ENCODE peak calls at places on chromosomes 12 and 14, in five cellular contexts. G is AG04450, P is astrocyte of the spinal cord, F is fibroblast of mammary gland, W is right lobe of liver. Z is an unnamed sample.
A peak's percentile ranks its signal among the peaks of the same experiment; 100 is the strongest.

GRCh38 chr14:63875311-63875710 is 22.5 kb downstream of the SYNE2 start:
- DNase-seq in W (no peak), P (peak; percentile 74), G (no peak), F (peak; percentile 76), Z (peak; percentile 97)

GRCh38 chr14:33755358-33755757 is 195.5 kb downstream of the EGLN3 start:
- DNase-seq in P (no peak), G (no peak), W (no peak), F (no peak), Z (no peak)

GRCh38 chr12:8609061-8609570 is 3.5 kb downstream of the AICDA start:
- DNase-seq in P (peak; percentile 54), G (peak; percentile 11), F (peak; percentile 54), W (no peak), Z (peak; percentile 74)

GRCh38 chr14:87268997-87269396 is 724.0 kb downstream of the GALC start:
- DNase-seq in W (no peak), G (no peak), F (no peak), P (no peak), Z (no peak)

GRCh38 chr14:96260341-96260821 is 4.4 kb downstream of the BDKRB1 start:
- DNase-seq in P (no peak), G (no peak), W (no peak), F (peak; percentile 87), Z (peak; percentile 90)

GRCh38 chr12:13340149-13340548 is 143.6 kb downstream of the EMP1 start:
- DNase-seq in P (no peak), F (peak; percentile 95), W (no peak), G (no peak), Z (no peak)

GRCh38 chr12:108532061-108532848 is 17.2 kb downstream of the FICD start:
- DNase-seq in W (no peak), F (no peak), P (no peak), G (no peak), Z (no peak)

GRCh38 chr14:95500201-95500681 is 16.2 kb downstream of the SYNE3 start:
- DNase-seq in W (peak; percentile 65), F (no peak), P (no peak), G (no peak), Z (no peak)

GRCh38 chr12:10505620-10506019 is at the start of gene EIF2S3B:
- DNase-seq in P (no peak), W (no peak), F (no peak), G (no peak), Z (no peak)

GRCh38 chr12:124544311-124544970 is 23.0 kb downstream of the NCOR2 start:
- DNase-seq in G (no peak), W (no peak), F (no peak), P (no peak), Z (no peak)

GRCh38 chr12:124543591-124544310 is 23.7 kb downstream of the NCOR2 start:
- DNase-seq in G (no peak), F (peak; percentile 60), W (no peak), P (peak; percentile 44), Z (no peak)

GRCh38 chr12:124543052-124543590 is 24.3 kb downstream of the NCOR2 start:
- DNase-seq in F (no peak), P (no peak), G (no peak), W (no peak), Z (peak; percentile 48)

GRCh38 chr12:124545508-124546418 is 21.6 kb downstream of the NCOR2 start:
- DNase-seq in W (no peak), G (no peak), P (peak; percentile 89), F (peak; percentile 89), Z (no peak)

GRCh38 chr12:124544983-124545382 is 22.4 kb downstream of the NCOR2 start:
- DNase-seq in F (no peak), G (no peak), P (no peak), W (no peak), Z (no peak)
- H3K4me3 ChIP-seq in F (no peak overlapping the region), G (no peak overlapping the region), P (no peak overlapping the region), W (no peak overlapping the region), Z (no peak overlapping the region)

GRCh38 chr14:106841701-106842100 is 1315.3 kb downstream of the TMEM121 start:
- DNase-seq in W (no peak), F (no peak), G (no peak), P (no peak), Z (no peak)

GRCh38 chr14:106837870-106838269 is 1311.5 kb downstream of the TMEM121 start:
- DNase-seq in P (no peak), G (no peak), F (no peak), W (no peak), Z (no peak)

GRCh38 chr14:106842687-106843086 is 1316.3 kb downstream of the TMEM121 start:
- DNase-seq in F (no peak), P (no peak), W (no peak), G (no peak), Z (no peak)

GRCh38 chr14:106838991-106839769 is 1312.8 kb downstream of the TMEM121 start:
- DNase-seq in W (no peak), P (no peak), G (no peak), F (no peak), Z (no peak)

GRCh38 chr14:106840258-106840657 is 1313.9 kb downstream of the TMEM121 start:
- DNase-seq in G (no peak), P (no peak), W (no peak), F (no peak), Z (no peak)
- TF ChIP-seq CTCF in G (no peak), P (no peak), W (no peak), F (no peak), Z (no peak)

GRCh38 chr12:98490491-98491453 is 24.6 kb upstream of the TMPO start:
- DNase-seq in W (peak; percentile 87), G (peak; percentile 76), P (peak; percentile 92), F (peak; percentile 85), Z (peak; percentile 93)
- H3K4me3 ChIP-seq in W (no peak overlapping the region), G (no peak overlapping the region), P (no peak overlapping the region), F (no peak overlapping the region), Z (no peak overlapping the region)

GRCh38 chr14:28774764-28775738 is 8.5 kb downstream of the FOXG1 start:
- DNase-seq in W (no peak), F (no peak), P (no peak), G (no peak), Z (no peak)

GRCh38 chr14:28776482-28777266 is 10.1 kb downstream of the FOXG1 start:
- DNase-seq in F (no peak), P (no peak), W (no peak), G (no peak), Z (no peak)

GRCh38 chr14:28772613-28773012 is 6.0 kb downstream of the FOXG1 start:
- DNase-seq in G (no peak), W (no peak), P (no peak), F (no peak), Z (no peak)

GRCh38 chr14:28773176-28773575 is 6.6 kb downstream of the FOXG1 start:
- DNase-seq in W (no peak), G (no peak), P (no peak), F (no peak), Z (no peak)

DNA sequence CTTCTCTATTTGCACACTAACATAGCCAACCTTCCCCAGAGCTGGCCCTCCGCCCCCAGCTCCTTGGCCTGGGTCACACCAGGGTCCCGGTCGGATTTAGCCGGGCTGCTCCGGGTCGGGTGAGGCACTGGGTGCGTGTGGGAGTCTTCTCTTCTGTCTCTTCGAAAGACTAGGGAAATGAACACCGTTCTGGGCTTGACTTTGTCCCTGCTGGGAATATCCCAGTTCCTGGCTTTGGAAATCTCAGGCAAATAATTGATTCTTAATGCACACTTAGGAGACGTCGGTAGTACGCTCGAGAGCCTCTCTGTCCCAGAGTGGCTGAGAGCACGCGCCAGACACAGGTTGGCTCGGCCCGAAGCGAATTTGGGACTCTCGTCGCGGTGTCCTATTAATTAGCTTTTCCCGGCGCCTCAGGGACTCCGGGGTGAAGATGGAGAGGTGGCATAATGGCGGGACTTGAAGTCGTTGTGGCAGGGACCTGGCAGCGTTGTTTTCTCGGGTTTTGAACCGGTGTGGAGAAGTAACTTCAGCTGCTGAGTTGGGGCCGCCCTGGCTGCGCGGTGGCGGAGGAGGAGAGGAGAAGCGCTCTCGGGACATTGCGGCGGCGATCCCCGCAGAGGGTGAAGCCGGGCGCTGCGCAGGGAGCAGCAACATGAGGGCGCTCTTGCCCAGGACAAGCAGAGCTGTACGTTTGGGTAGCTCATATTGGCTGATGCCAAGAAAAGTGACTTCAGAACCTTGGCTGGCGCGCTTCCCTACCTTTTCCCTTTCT is 7.5 kb downstream of the FOXG1 start:
- DNase-seq in G (no peak), P (peak; percentile 71), F (peak; percentile 66), W (no peak), Z (peak; percentile 64)
- TF ChIP-seq CTCF in G (peak; percentile 41), P (peak; percentile 68), F (peak; percentile 52), W (no peak), Z (peak; percentile 56)

DNA sequence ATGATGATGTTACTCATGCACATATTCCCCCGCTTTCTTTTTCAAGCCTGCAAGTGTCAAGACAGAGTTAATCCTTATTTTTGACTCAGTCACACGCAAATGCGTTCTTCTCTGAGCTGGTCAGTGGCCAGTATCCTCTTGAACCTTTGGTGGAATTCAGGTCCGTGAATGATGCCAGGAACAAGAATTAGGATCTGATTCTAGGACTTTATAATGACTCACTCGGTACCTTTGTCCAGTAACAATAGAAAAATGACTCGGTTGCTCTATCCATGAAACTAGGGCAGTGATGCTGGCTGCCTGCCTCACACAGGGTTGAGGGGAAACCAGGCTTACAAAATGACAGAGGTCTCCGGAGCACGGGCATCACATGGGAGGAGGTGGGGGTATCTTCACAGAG is 185.8 kb upstream of the NUDT4 start:
- DNase-seq in W (no peak), G (no peak), F (peak; percentile 80), P (no peak), Z (peak; percentile 66)
- H3K4me3 ChIP-seq in W (no peak overlapping the region), G (no peak overlapping the region), F (no peak overlapping the region), P (no peak overlapping the region), Z (no peak overlapping the region)

GRCh38 chr14:77025744-77026165 is 2.8 kb downstream of the IRF2BPL start:
- DNase-seq in G (no peak), F (no peak), P (no peak), W (no peak), Z (no peak)

GRCh38 chr14:77026166-77026929 is 2.2 kb downstream of the IRF2BPL start:
- DNase-seq in W (no peak), P (peak; percentile 57), G (no peak), F (no peak), Z (peak; percentile 59)

GRCh38 chr14:77028384-77029246 is at the start of gene IRF2BPL:
- DNase-seq in F (peak; percentile 98), G (peak; percentile 99), W (peak; percentile 99), P (peak; percentile 99), Z (peak; percentile 99)

GRCh38 chr14:77026930-77027537 is 1.5 kb downstream of the IRF2BPL start:
- DNase-seq in G (no peak), F (peak; percentile 58), P (peak; percentile 56), W (no peak), Z (peak; percentile 58)

DNA sequence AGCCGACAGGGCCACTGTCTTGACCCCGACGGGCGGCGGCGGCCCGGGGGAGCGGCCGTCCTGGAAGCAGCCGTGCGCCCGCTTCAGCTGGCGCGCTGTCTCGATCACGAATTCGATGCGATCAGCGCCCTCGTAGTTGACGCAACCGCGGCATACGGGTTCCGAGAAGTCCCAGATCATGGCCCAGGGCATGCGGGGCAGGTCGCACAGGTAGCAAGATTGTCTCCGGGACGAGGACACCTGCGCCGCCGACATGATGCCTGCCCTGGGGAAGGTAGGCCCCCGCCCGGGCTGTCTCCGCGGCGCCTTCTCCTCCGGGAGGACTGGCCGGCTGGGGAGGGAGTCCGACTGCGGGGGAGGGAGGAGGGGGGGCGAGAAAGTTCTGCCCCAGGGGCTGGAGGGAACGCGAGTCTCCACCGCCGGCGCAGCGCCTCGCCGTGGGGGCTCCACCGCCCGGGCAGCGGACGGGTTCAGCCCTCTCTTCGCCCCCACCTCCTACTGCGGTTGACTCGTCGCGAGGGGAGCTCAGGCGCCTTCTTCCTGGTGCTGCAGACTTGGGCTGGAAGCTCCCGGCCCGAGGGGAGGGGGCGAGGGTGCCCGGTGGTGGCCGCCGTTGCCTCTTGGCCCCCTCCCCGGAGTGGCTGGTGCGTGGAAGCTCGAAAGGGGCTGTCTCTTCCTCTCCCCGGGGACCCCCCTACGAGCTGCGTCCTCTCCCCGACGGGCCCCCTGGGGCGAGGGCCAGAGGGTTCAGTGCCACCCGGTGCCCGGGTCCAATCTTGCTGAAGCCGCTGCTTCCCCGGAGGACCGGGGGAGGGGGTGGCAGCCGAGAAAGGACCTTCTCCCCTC is 747 bp downstream of the IRF2BPL start:
- DNase-seq in F (no peak), W (peak; percentile 79), P (peak; percentile 84), G (no peak), Z (peak; percentile 81)
- TF ChIP-seq CTCF in F (no peak), W (no peak), P (peak; percentile 10), G (peak; percentile 27), Z (peak; percentile 10)

Z was measured in fibroblast of pulmonary artery.